ENCODE peak calls at places on chromosomes 12 and 14, in eight cellular contexts. M, F, P, Z, W, Y, G and O are unnamed samples. For H3K9me3, the result is how much of the 10 kb centered on the place peaks cover.

GRCh38 chr12:66197413-66198055 is 8.5 kb downstream of the IRAK3 start:
- DNase-seq in M (no peak), F (no peak), P (no peak), Z (no peak), W (peak), Y (peak), G (no peak), O (no peak)

GRCh38 chr14:72476657-72477499 is 417.0 kb downstream of the DPF3 start:
- DNase-seq in M (peak), F (peak), P (no peak), Z (no peak), W (peak), Y (no peak), G (peak), O (no peak)

GRCh38 chr14:64738306-64738879 is 34.2 kb downstream of the PLEKHG3 start:
- DNase-seq in M (no peak), F (no peak), P (no peak), Z (no peak), W (no peak), Y (no peak), G (no peak), O (no peak)

GRCh38 chr12:104957388-104958008 is 592 bp downstream of the SLC41A2 start:
- DNase-seq in M (peak), F (no peak), P (no peak), Z (no peak), W (no peak), Y (no peak), G (peak), O (no peak)

GRCh38 chr12:65881965-65882413 is 57.7 kb downstream of the HMGA2 start:
- DNase-seq in M (no peak), F (peak), P (peak), Z (no peak), W (peak), Y (peak), G (peak), O (peak)

GRCh38 chr12:1776139-1776975 is 44.0 kb upstream of the LRTM2 start:
- DNase-seq in M (no peak), F (no peak), P (no peak), Z (peak), W (peak), Y (peak), G (no peak), O (no peak)

GRCh38 chr12:99284161-99284560 is 363.4 kb upstream of the GARIN6 start:
- DNase-seq in M (no peak), F (no peak), P (no peak), Z (no peak), W (no peak), Y (no peak), G (no peak), O (no peak)

GRCh38 chr12:60308366-60309000 is 712.7 kb downstream of the SLC16A7 start:
- DNase-seq in M (no peak), F (no peak), P (no peak), Z (no peak), W (peak), Y (peak), G (no peak), O (no peak)

GRCh38 chr12:5716221-5716620 is 228.8 kb downstream of the ANO2 start:
- DNase-seq in M (no peak), F (peak), P (no peak), Z (no peak), W (peak), Y (no peak), G (no peak), O (peak)

GRCh38 chr14:100302616-100303015 is 3.6 kb downstream of the SLC25A29 start:
- DNase-seq in M (no peak), F (no peak), P (no peak), Z (no peak), W (no peak), Y (no peak), G (no peak), O (no peak)

GRCh38 chr14:50830044-50830931 is 674 bp downstream of the NIN start:
- DNase-seq in M (peak), F (peak), P (peak), Z (peak), W (peak), Y (peak), G (peak), O (no peak)

GRCh38 chr12:6116481-6117021 is 7.9 kb downstream of the VWF start:
- DNase-seq in M (no peak), F (peak), P (no peak), Z (no peak), W (peak), Y (peak), G (no peak), O (no peak)

GRCh38 chr12:13562915-13563742 is 366.6 kb downstream of the EMP1 start:
- DNase-seq in M (no peak), F (no peak), P (no peak), Z (no peak), W (no peak), Y (no peak), G (no peak), O (no peak)

GRCh38 chr12:5549011-5549410 is 117.1 kb downstream of the NTF3 start:
- DNase-seq in M (no peak), F (no peak), P (no peak), Z (no peak), W (no peak), Y (no peak), G (no peak), O (no peak)

GRCh38 chr12:53480425-53481107 is 18.7 kb downstream of the MAP3K12 start:
- DNase-seq in M (no peak), F (no peak), P (no peak), Z (no peak), W (no peak), Y (no peak), G (no peak), O (no peak)

GRCh38 chr12:53481108-53481442 is 18.2 kb downstream of the MAP3K12 start:
- DNase-seq in M (no peak), F (no peak), P (no peak), Z (no peak), W (no peak), Y (no peak), G (no peak), O (no peak)

GRCh38 chr12:53483225-53483978 is 15.9 kb downstream of the MAP3K12 start:
- DNase-seq in M (no peak), F (no peak), P (no peak), Z (no peak), W (no peak), Y (no peak), G (no peak), O (no peak)

GRCh38 chr12:53482626-53483165 is 16.6 kb downstream of the MAP3K12 start:
- DNase-seq in M (no peak), F (no peak), P (no peak), Z (no peak), W (no peak), Y (no peak), G (no peak), O (no peak)

GRCh38 chr12:53481957-53482586 is 17.2 kb downstream of the MAP3K12 start:
- DNase-seq in M (no peak), F (no peak), P (no peak), Z (no peak), W (no peak), Y (peak), G (no peak), O (no peak)
- TF ChIP-seq CTCF in M (peak), F (no peak), P (no peak), Z (peak), W (peak), Y (peak), G (peak), O (no peak)

GRCh38 chr12:32047357-32047828 is 59.3 kb upstream of the BICD1 start:
- DNase-seq in M (no peak), F (no peak), P (no peak), Z (no peak), W (no peak), Y (no peak), G (no peak), O (no peak)
- H3K9me3 ChIP-seq in M (under half), F (under half), P (under half), Z (under half), W (under half), Y (under half), G (under half), O (under half)

DNA sequence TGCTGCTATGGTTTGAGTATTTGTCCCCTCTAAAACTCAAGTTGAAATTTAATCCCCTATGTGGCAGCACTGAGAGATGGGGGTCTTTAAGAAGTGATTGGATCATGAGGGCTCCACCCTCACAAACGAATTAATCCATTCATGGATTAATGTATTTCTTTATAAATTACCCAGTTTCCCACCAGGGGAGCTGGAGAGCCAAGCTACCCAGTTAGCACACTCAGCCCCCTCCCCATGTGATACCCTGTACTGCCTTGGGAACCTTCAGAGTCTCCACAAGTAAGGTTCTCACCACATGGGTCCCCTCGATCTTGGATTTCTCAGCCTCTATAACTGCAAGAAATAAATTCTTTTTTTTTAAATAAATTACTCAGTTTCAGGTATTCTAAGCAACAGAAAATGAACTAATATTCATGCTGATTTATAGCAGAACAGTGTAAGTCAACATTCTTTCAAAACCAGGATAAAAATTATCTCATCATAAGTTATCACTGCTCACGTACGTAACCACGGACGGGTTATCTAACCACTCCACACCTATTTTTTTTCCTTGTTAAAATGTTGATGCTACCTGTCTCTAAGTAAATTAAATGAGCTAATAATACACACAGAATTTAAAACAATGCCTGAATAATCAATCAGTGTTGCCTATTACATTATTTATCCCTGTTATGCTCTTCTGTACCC is 3.6 kb downstream of the NAP1L1 start:
- DNase-seq in M (no peak), F (no peak), P (no peak), Z (peak), W (no peak), Y (no peak), G (no peak), O (no peak)
- TF ChIP-seq CTCF in M (peak), F (no peak), P (no peak), Z (peak), W (peak), Y (no peak), G (no peak), O (no peak)

DNA sequence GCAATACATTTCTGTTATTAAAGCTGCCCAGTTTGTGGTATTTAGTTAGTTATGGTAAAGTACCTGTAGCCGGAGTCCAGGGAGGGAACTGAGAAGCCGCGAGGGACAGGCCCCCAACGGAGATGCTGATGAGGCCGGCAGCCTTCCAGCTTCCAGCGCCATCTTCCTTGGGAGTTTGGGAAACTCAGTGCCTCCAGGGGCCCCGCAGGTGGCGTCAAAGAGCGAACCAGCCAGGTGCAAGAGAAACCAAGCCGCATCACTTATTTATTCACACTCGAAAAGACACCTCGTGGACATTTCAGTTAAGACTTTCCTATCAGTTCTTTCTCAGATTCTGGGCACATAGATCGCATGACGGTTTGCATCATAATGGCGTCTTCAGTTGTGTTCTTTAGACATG is 216.6 kb downstream of the GLT1D1 start:
- DNase-seq in M (no peak), F (no peak), P (no peak), Z (no peak), W (no peak), Y (no peak), G (no peak), O (no peak)
- H3K9me3 ChIP-seq in M (under half), F (under half), P (under half), Z (under half), W (under half), Y (under half), G (under half), O (under half)

GRCh38 chr14:35826218-35826951 is at the start of gene BRMS1L:
- DNase-seq in M (peak), F (peak), P (peak), Z (peak), W (peak), Y (peak), G (peak), O (peak)
- TF ChIP-seq CTCF in M (no peak), F (peak), P (no peak), Z (no peak), W (no peak), Y (no peak), G (peak), O (peak)

GRCh38 chr12:34387711-34388635 is 365.7 kb downstream of the ALG10 start:
- DNase-seq in M (no peak), F (no peak), P (no peak), Z (no peak), W (no peak), Y (no peak), G (no peak), O (no peak)

GRCh38 chr12:34388636-34389377 is 366.5 kb downstream of the ALG10 start:
- DNase-seq in M (no peak), F (no peak), P (no peak), Z (no peak), W (no peak), Y (no peak), G (no peak), O (no peak)

GRCh38 chr12:34386621-34387255 is 364.4 kb downstream of the ALG10 start:
- DNase-seq in M (no peak), F (no peak), P (no peak), Z (no peak), W (no peak), Y (no peak), G (no peak), O (no peak)

GRCh38 chr12:34386016-34386415 is 363.7 kb downstream of the ALG10 start:
- DNase-seq in M (no peak), F (no peak), P (no peak), Z (no peak), W (no peak), Y (no peak), G (no peak), O (no peak)

GRCh38 chr12:34384693-34385092 is 362.4 kb downstream of the ALG10 start:
- DNase-seq in M (no peak), F (no peak), P (no peak), Z (no peak), W (no peak), Y (no peak), G (no peak), O (no peak)
- H3K9me3 ChIP-seq in M (under half), F (under half), P (half or more), Z (under half), W (half or more), Y (under half), G (half or more), O (under half)